ENCODE peak calls at places on chromosome 3, in ten cellular contexts. One of them, this sample, is unnamed.

GRCh38 chr3:171494457-171495109 is 34.4 kb upstream of the TNIK start:
- DNase-seq in suprapubic skin: no peak
- DNase-seq in H1: no peak
- DNase-seq in A549: no peak
- DNase-seq in transverse colon: no peak
- DNase-seq in sigmoid colon: no peak
- DNase-seq in tibial nerve: no peak
- DNase-seq in GM12878: no peak
- DNase-seq in HepG2: no peak
- DNase-seq in K562: no peak
- DNase-seq in this sample: no peak

GRCh38 chr3:97763586-97764148 is 891 bp upstream of the ARL6 start:
- DNase-seq in tibial nerve: no peak
- DNase-seq in H1: no peak
- DNase-seq in HepG2: no peak
- DNase-seq in K562: peak; percentile 2
- DNase-seq in sigmoid colon: no peak
- DNase-seq in GM12878: no peak
- DNase-seq in transverse colon: no peak
- DNase-seq in A549: peak; percentile 0
- DNase-seq in suprapubic skin: no peak
- DNase-seq in this sample: no peak

GRCh38 chr3:71463622-71464021 is 119.9 kb downstream of the FOXP1 start:
- DNase-seq in sigmoid colon: no peak
- DNase-seq in transverse colon: no peak
- DNase-seq in suprapubic skin: no peak
- DNase-seq in A549: no peak
- DNase-seq in tibial nerve: no peak
- DNase-seq in H1: no peak
- DNase-seq in GM12878: no peak
- DNase-seq in K562: no peak
- DNase-seq in HepG2: no peak
- DNase-seq in this sample: no peak

GRCh38 chr3:31948255-31948654 is 32.8 kb downstream of the OSBPL10 start:
- DNase-seq in HepG2: no peak
- DNase-seq in suprapubic skin: no peak
- DNase-seq in GM12878: no peak
- DNase-seq in sigmoid colon: no peak
- DNase-seq in K562: no peak
- DNase-seq in H1: no peak
- DNase-seq in transverse colon: no peak
- DNase-seq in A549: no peak
- DNase-seq in tibial nerve: no peak
- DNase-seq in this sample: no peak

GRCh38 chr3:170809021-170809974 is 60.7 kb downstream of the RPL22L1 start:
- DNase-seq in A549: peak; percentile 55
- DNase-seq in sigmoid colon: no peak
- DNase-seq in transverse colon: peak; percentile 21
- DNase-seq in suprapubic skin: no peak
- DNase-seq in GM12878: no peak
- DNase-seq in K562: peak; percentile 62
- DNase-seq in HepG2: peak; percentile 30
- DNase-seq in tibial nerve: no peak
- DNase-seq in H1: no peak
- DNase-seq in this sample: no peak

GRCh38 chr3:141680620-141681389 is 57.3 kb upstream of the RNF7 start:
- DNase-seq in tibial nerve: no peak
- DNase-seq in GM12878: no peak
- DNase-seq in suprapubic skin: no peak
- DNase-seq in transverse colon: no peak
- DNase-seq in H1: peak; percentile 13
- DNase-seq in A549: no peak
- DNase-seq in HepG2: no peak
- DNase-seq in K562: peak; percentile 30
- DNase-seq in sigmoid colon: no peak
- DNase-seq in this sample: no peak

GRCh38 chr3:126351771-126352475 is 5.3 kb downstream of the KLF15 start:
- DNase-seq in transverse colon: peak; percentile 5
- DNase-seq in H1: no peak
- DNase-seq in suprapubic skin: peak; percentile 71
- DNase-seq in tibial nerve: peak; percentile 13
- DNase-seq in A549: no peak
- DNase-seq in GM12878: no peak
- DNase-seq in K562: no peak
- DNase-seq in sigmoid colon: peak; percentile 63
- DNase-seq in HepG2: no peak
- DNase-seq in this sample: peak; percentile 17

GRCh38 chr3:33889394-33890039 is 91.1 kb downstream of the PDCD6IP start:
- DNase-seq in sigmoid colon: no peak
- DNase-seq in suprapubic skin: no peak
- DNase-seq in transverse colon: no peak
- DNase-seq in tibial nerve: no peak
- DNase-seq in GM12878: no peak
- DNase-seq in K562: peak; percentile 79
- DNase-seq in H1: no peak
- DNase-seq in HepG2: no peak
- DNase-seq in A549: no peak
- DNase-seq in this sample: no peak

GRCh38 chr3:158267015-158267414 is 157.1 kb downstream of the RSRC1 start:
- DNase-seq in transverse colon: no peak
- DNase-seq in H1: no peak
- DNase-seq in sigmoid colon: no peak
- DNase-seq in suprapubic skin: no peak
- DNase-seq in K562: no peak
- DNase-seq in tibial nerve: no peak
- DNase-seq in GM12878: no peak
- DNase-seq in HepG2: no peak
- DNase-seq in A549: no peak
- DNase-seq in this sample: no peak

GRCh38 chr3:188153949-188154757 is at the start of gene LPP:
- DNase-seq in H1: peak; percentile 31
- DNase-seq in GM12878: no peak
- DNase-seq in sigmoid colon: peak; percentile 92
- DNase-seq in transverse colon: peak; percentile 85
- DNase-seq in A549: peak; percentile 81
- DNase-seq in suprapubic skin: peak; percentile 90
- DNase-seq in tibial nerve: no peak
- DNase-seq in HepG2: peak; percentile 47
- DNase-seq in K562: no peak
- DNase-seq in this sample: peak; percentile 59
- TF ChIP-seq POLR2A in H1: peak; percentile 62
- TF ChIP-seq POLR2A in GM12878: no peak
- TF ChIP-seq POLR2A in sigmoid colon: no peak
- TF ChIP-seq POLR2A in transverse colon: peak; percentile 68
- TF ChIP-seq POLR2A in A549: no peak
- TF ChIP-seq POLR2A in suprapubic skin: peak; percentile 52
- TF ChIP-seq POLR2A in tibial nerve: peak; percentile 56
- TF ChIP-seq POLR2A in HepG2: no peak
- TF ChIP-seq POLR2A in K562: no peak
- TF ChIP-seq POLR2A in this sample: no peak

GRCh38 chr3:182325213-182325941 is 467.9 kb upstream of the ATP11B start:
- DNase-seq in sigmoid colon: no peak
- DNase-seq in transverse colon: no peak
- DNase-seq in K562: no peak
- DNase-seq in GM12878: peak; percentile 1
- DNase-seq in A549: no peak
- DNase-seq in tibial nerve: no peak
- DNase-seq in H1: no peak
- DNase-seq in suprapubic skin: no peak
- DNase-seq in HepG2: no peak
- DNase-seq in this sample: no peak

GRCh38 chr3:182330647-182331046 is 462.7 kb upstream of the ATP11B start:
- DNase-seq in transverse colon: no peak
- DNase-seq in H1: no peak
- DNase-seq in A549: no peak
- DNase-seq in tibial nerve: no peak
- DNase-seq in GM12878: no peak
- DNase-seq in K562: no peak
- DNase-seq in suprapubic skin: no peak
- DNase-seq in sigmoid colon: no peak
- DNase-seq in HepG2: no peak
- DNase-seq in this sample: no peak

GRCh38 chr3:182327196-182327681 is 466.1 kb upstream of the ATP11B start:
- DNase-seq in suprapubic skin: no peak
- DNase-seq in GM12878: no peak
- DNase-seq in tibial nerve: no peak
- DNase-seq in transverse colon: no peak
- DNase-seq in H1: no peak
- DNase-seq in K562: no peak
- DNase-seq in A549: no peak
- DNase-seq in sigmoid colon: no peak
- DNase-seq in HepG2: no peak
- DNase-seq in this sample: no peak

GRCh38 chr3:182331356-182331755 is 461.9 kb upstream of the ATP11B start:
- DNase-seq in A549: no peak
- DNase-seq in tibial nerve: no peak
- DNase-seq in GM12878: no peak
- DNase-seq in suprapubic skin: no peak
- DNase-seq in sigmoid colon: no peak
- DNase-seq in HepG2: no peak
- DNase-seq in H1: no peak
- DNase-seq in transverse colon: no peak
- DNase-seq in K562: no peak
- DNase-seq in this sample: no peak
- TF ChIP-seq EP300 in A549: no peak
- TF ChIP-seq EP300 in tibial nerve: no peak
- TF ChIP-seq EP300 in GM12878: no peak
- TF ChIP-seq EP300 in suprapubic skin: no peak
- TF ChIP-seq EP300 in sigmoid colon: no peak
- TF ChIP-seq EP300 in HepG2: no peak
- TF ChIP-seq EP300 in H1: no peak
- TF ChIP-seq EP300 in transverse colon: no peak
- TF ChIP-seq EP300 in K562: no peak
- TF ChIP-seq EP300 in this sample: no peak

DNA sequence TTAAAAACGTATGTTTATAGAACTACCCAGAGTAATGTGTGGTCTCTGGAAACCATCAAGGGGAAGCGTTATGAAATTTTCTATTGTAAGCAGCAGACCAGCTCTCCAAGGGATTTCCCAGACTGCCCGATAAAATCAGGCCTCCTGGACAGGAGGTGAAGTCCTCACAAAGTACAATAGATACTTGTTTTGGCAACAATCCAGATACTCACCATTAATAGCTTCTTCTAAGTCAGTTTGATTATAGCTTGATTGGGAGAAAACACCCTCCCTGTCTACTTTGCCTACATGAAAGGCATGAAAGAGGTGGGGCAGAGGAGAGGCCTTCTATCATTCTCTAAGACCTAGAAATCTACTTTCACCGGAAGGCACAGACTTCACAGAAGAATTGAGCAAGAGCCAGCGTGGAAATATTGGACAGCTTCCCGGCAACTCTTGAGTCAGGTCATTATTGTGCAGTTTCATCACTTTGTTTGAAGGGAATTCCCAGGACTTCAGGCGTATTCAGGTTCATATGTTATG is 103.7 kb downstream of the CD47 start:
- DNase-seq in suprapubic skin: peak; percentile 88
- DNase-seq in H1: no peak
- DNase-seq in HepG2: peak; percentile 46
- DNase-seq in A549: peak; percentile 83
- DNase-seq in GM12878: no peak
- DNase-seq in transverse colon: peak; percentile 77
- DNase-seq in sigmoid colon: peak; percentile 94
- DNase-seq in tibial nerve: peak; percentile 84
- DNase-seq in K562: no peak
- DNase-seq in this sample: peak; percentile 84
- H3K4me1 ChIP-seq in suprapubic skin: peaks cover 53% of the 10 kb centered on the region
- H3K4me1 ChIP-seq in H1: no peaks in the 10 kb centered on the region
- H3K4me1 ChIP-seq in HepG2: no peaks in the 10 kb centered on the region
- H3K4me1 ChIP-seq in A549: peaks cover 37% of the 10 kb centered on the region
- H3K4me1 ChIP-seq in GM12878: no peaks in the 10 kb centered on the region
- H3K4me1 ChIP-seq in transverse colon: peaks cover 35% of the 10 kb centered on the region
- H3K4me1 ChIP-seq in sigmoid colon: peaks cover 27% of the 10 kb centered on the region
- H3K4me1 ChIP-seq in tibial nerve: peaks cover 16% of the 10 kb centered on the region
- H3K4me1 ChIP-seq in K562: no peaks in the 10 kb centered on the region
- H3K4me1 ChIP-seq in this sample: peaks cover 4% of the 10 kb centered on the region

GRCh38 chr3:127760361-127760760 is 62.0 kb downstream of the MGLL start:
- DNase-seq in HepG2: no peak
- DNase-seq in sigmoid colon: peak; percentile 89
- DNase-seq in A549: no peak
- DNase-seq in tibial nerve: no peak
- DNase-seq in H1: no peak
- DNase-seq in GM12878: no peak
- DNase-seq in transverse colon: no peak
- DNase-seq in suprapubic skin: no peak
- DNase-seq in K562: no peak
- DNase-seq in this sample: no peak

GRCh38 chr3:127762077-127762786 is 60.1 kb downstream of the MGLL start:
- DNase-seq in transverse colon: peak; percentile 51
- DNase-seq in HepG2: no peak
- DNase-seq in GM12878: peak; percentile 56
- DNase-seq in H1: no peak
- DNase-seq in K562: no peak
- DNase-seq in A549: no peak
- DNase-seq in suprapubic skin: no peak
- DNase-seq in tibial nerve: no peak
- DNase-seq in sigmoid colon: peak; percentile 81
- DNase-seq in this sample: peak; percentile 44

GRCh38 chr3:127762787-127763105 is 59.6 kb downstream of the MGLL start:
- DNase-seq in K562: no peak
- DNase-seq in GM12878: no peak
- DNase-seq in tibial nerve: no peak
- DNase-seq in HepG2: no peak
- DNase-seq in transverse colon: no peak
- DNase-seq in sigmoid colon: no peak
- DNase-seq in A549: no peak
- DNase-seq in H1: no peak
- DNase-seq in suprapubic skin: no peak
- DNase-seq in this sample: no peak

GRCh38 chr3:127759826-127760225 is 62.5 kb downstream of the MGLL start:
- DNase-seq in HepG2: no peak
- DNase-seq in tibial nerve: no peak
- DNase-seq in A549: no peak
- DNase-seq in sigmoid colon: no peak
- DNase-seq in K562: no peak
- DNase-seq in GM12878: no peak
- DNase-seq in H1: no peak
- DNase-seq in suprapubic skin: no peak
- DNase-seq in transverse colon: no peak
- DNase-seq in this sample: no peak

DNA sequence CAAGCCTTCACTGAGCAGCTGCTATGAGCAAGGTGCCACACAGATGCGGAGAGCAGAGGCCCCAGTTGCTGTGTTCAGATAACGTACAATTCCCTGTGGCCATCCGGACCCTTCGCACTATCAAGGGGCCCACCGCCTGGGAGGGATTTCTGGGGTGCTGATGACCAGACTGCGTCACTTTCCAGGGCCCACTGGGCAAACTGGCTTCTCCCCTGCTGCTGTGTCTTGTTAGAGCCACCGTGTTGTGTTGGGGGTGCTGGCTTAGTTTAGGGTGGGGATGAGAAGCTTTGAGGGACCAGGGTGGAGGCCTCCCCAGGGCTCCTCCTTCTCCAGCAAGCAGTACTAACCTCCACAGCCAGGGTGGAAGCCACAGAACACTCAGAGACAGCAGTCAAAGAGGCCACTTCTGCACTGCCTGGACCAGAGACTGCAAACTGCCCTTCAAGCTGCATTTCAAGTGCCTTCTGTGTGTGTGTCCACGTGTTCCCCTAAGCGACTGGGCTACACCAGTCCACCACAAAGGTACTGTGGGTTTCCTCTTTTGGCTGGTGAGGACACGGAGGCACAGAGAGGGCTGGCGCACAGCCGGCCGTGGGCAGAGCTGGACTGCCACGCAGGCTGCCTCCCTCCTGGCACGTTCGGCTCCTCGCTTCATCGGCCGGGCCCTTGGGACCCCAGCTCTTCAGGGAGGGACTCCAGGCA is 61.1 kb downstream of the MGLL start:
- DNase-seq in sigmoid colon: no peak
- DNase-seq in H1: no peak
- DNase-seq in suprapubic skin: no peak
- DNase-seq in GM12878: no peak
- DNase-seq in K562: no peak
- DNase-seq in tibial nerve: no peak
- DNase-seq in A549: no peak
- DNase-seq in HepG2: no peak
- DNase-seq in transverse colon: peak; percentile 36
- DNase-seq in this sample: no peak
- TF ChIP-seq POLR2A in sigmoid colon: no peak
- TF ChIP-seq POLR2A in H1: no peak
- TF ChIP-seq POLR2A in suprapubic skin: no peak
- TF ChIP-seq POLR2A in GM12878: peak; percentile 86
- TF ChIP-seq POLR2A in K562: no peak
- TF ChIP-seq POLR2A in tibial nerve: no peak
- TF ChIP-seq POLR2A in A549: no peak
- TF ChIP-seq POLR2A in HepG2: no peak
- TF ChIP-seq POLR2A in transverse colon: no peak
- TF ChIP-seq POLR2A in this sample: no peak